ENCODE peak calls at places on chromosomes 6 and 20, in ten cellular contexts. Q is mesenchymal stem cell; E is PC-9; I is CD8-positive, alpha-beta memory T cell; T is naive thymus-derived CD4-positive, alpha-beta T cell; R is Peyer's patch; L is tibial artery; D is mesendoderm; S is heart left ventricle; M is H9. G is an unnamed sample.

GRCh38 chr6:47669684-47670515 is 28.5 kb upstream of the ADGRF4 start:
- DNase-seq in D (peak; percentile 95), M (no peak), Q (peak; percentile 94), R (no peak), T (no peak), S (no peak), E (no peak), L (no peak), I (no peak), G (no peak)

GRCh38 chr6:127950566-127951141 is 49.8 kb upstream of the THEMIS start:
- DNase-seq in M (no peak), T (no peak), I (no peak), L (no peak), D (no peak), R (no peak), S (no peak), E (no peak), Q (no peak), G (no peak)

GRCh38 chr20:44002861-44003260 is 88.2 kb downstream of the TOX2 start:
- DNase-seq in I (no peak), S (peak; percentile 1), T (no peak), M (no peak), D (no peak), Q (no peak), L (no peak), E (no peak), R (no peak), G (peak; percentile 57)

GRCh38 chr6:46626228-46626909 is 26.2 kb downstream of the CYP39A1 start:
- DNase-seq in T (no peak), M (no peak), Q (peak; percentile 44), L (no peak), S (no peak), D (peak; percentile 26), E (peak; percentile 61), R (no peak), I (no peak), G (no peak)

GRCh38 chr6:106192824-106193223 is 106.7 kb downstream of the PRDM1 start:
- DNase-seq in I (no peak), S (no peak), T (no peak), Q (peak; percentile 43), L (no peak), R (no peak), E (no peak), M (no peak), D (no peak), G (no peak)

GRCh38 chr20:53420061-53420460 is 173.6 kb downstream of the ZNF217 start:
- DNase-seq in R (no peak), T (no peak), Q (no peak), L (no peak), E (no peak), I (no peak), S (no peak), D (no peak), M (no peak), G (no peak)

GRCh38 chr6:16322666-16323312 is 84.4 kb downstream of the GMPR start:
- DNase-seq in D (peak; percentile 87), L (peak; percentile 85), E (no peak), T (peak; percentile 84), I (peak; percentile 69), Q (peak; percentile 97), M (peak; percentile 59), S (peak; percentile 77), R (peak; percentile 84), G (peak; percentile 86)

GRCh38 chr20:62824476-62825287 is 7.8 kb downstream of the COL9A3 start:
- DNase-seq in Q (no peak), D (peak; percentile 73), I (peak; percentile 27), E (no peak), S (peak; percentile 78), M (peak; percentile 75), L (no peak), T (peak; percentile 52), R (peak; percentile 87), G (no peak)

GRCh38 chr20:39823239-39823638 is 861.1 kb downstream of the DHX35 start:
- DNase-seq in I (no peak), S (no peak), M (no peak), L (no peak), E (no peak), Q (peak; percentile 72), D (no peak), T (no peak), R (no peak), G (no peak)

GRCh38 chr20:41058007-41058673 is 29.5 kb downstream of the TOP1 start:
- DNase-seq in E (no peak), I (no peak), D (peak; percentile 69), S (no peak), M (no peak), L (no peak), Q (peak; percentile 94), T (no peak), R (no peak), G (no peak)

GRCh38 chr6:106927531-106928398 is 46.8 kb downstream of the CD24 start:
- DNase-seq in T (no peak), R (no peak), I (no peak), D (peak; percentile 60), S (peak; percentile 21), L (no peak), E (no peak), Q (peak; percentile 52), M (peak; percentile 71), G (no peak)

GRCh38 chr20:9185511-9185910 is 116.6 kb downstream of the PLCB4 start:
- DNase-seq in I (no peak), T (no peak), R (no peak), Q (peak; percentile 73), E (no peak), M (no peak), D (peak; percentile 70), S (no peak), L (no peak), G (no peak)

GRCh38 chr20:47466193-47466592 is 35.5 kb upstream of the NCOA3 start:
- DNase-seq in E (no peak), R (no peak), S (no peak), I (no peak), T (no peak), Q (no peak), M (no peak), L (no peak), D (no peak), G (no peak)

GRCh38 chr20:63974402-63975200 is 4.8 kb downstream of the SAMD10 start:
- DNase-seq in T (no peak), R (peak; percentile 53), Q (no peak), D (no peak), E (peak; percentile 52), L (no peak), I (no peak), M (peak; percentile 23), S (peak; percentile 22), G (no peak)

GRCh38 chr6:32967151-32968091 is 973 bp upstream of the BRD2 start:
- DNase-seq in Q (peak; percentile 67), M (peak; percentile 65), T (no peak), L (no peak), E (peak; percentile 72), D (peak; percentile 94), S (no peak), I (no peak), R (peak; percentile 65), G (no peak)

DNA sequence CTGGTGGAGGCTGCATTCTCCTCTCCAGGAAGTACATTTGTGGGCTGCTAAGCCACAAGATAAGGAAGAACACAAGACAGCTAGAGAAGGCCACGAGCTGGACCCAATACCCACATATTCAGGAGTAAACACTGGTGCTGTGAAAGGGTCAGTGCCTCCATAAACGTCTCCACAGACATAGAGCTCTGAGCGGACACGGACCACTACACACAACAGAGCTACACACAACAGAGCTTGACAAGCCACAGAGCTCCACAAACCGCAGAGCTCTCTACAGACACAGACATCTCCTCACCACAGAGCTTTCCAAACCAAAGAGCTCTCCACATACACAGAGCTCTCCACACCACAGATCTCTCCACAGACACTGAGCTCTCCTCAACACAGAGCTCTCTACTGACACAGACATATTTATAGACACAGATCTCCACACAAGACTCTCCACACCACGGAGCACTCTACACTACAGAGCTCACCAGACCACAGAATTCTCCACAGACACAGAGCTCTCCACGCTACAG is 51.9 kb downstream of the ERMARD start:
- DNase-seq in I (no peak), D (no peak), S (no peak), M (no peak), L (no peak), Q (no peak), T (no peak), R (peak; percentile 45), E (no peak), G (no peak)
- H3K4me1 ChIP-seq in I (peaks cover 53% of the 10 kb centered on the region), D (peaks cover 3% of the 10 kb centered on the region), S (no peaks in the 10 kb centered on the region), M (no peaks in the 10 kb centered on the region), L (no peaks in the 10 kb centered on the region), Q (peaks cover 20% of the 10 kb centered on the region), T (peaks cover 25% of the 10 kb centered on the region), R (no peaks in the 10 kb centered on the region), E (no peaks in the 10 kb centered on the region), G (no peaks in the 10 kb centered on the region)

GRCh38 chr6:134177236-134177635 is 124.8 kb upstream of the SLC2A12 start:
- DNase-seq in S (no peak), D (no peak), Q (no peak), R (no peak), M (no peak), T (no peak), L (no peak), I (no peak), E (peak; percentile 32), G (no peak)

GRCh38 chr6:134176283-134176975 is 124.0 kb upstream of the SLC2A12 start:
- DNase-seq in D (peak; percentile 68), T (no peak), L (peak; percentile 83), R (peak; percentile 62), M (peak; percentile 67), Q (peak; percentile 65), S (peak; percentile 52), E (peak; percentile 31), I (no peak), G (peak; percentile 70)

GRCh38 chr6:134173936-134174789 is 121.7 kb upstream of the SLC2A12 start:
- DNase-seq in R (peak; percentile 95), Q (peak; percentile 90), E (peak; percentile 74), I (peak; percentile 81), S (peak; percentile 85), D (peak; percentile 88), T (peak; percentile 69), L (peak; percentile 88), M (peak; percentile 76), G (peak; percentile 91)

GRCh38 chr6:134174790-134175531 is 122.5 kb upstream of the SLC2A12 start:
- DNase-seq in E (peak; percentile 82), D (peak; percentile 95), Q (no peak), M (peak; percentile 89), L (peak; percentile 95), I (peak; percentile 88), S (peak; percentile 96), R (peak; percentile 97), T (peak; percentile 89), G (peak; percentile 94)

GRCh38 chr6:134175532-134176282 is 123.3 kb upstream of the SLC2A12 start:
- DNase-seq in E (peak; percentile 75), D (peak; percentile 81), L (peak; percentile 90), I (peak; percentile 5), R (peak; percentile 76), M (no peak), Q (peak; percentile 83), S (peak; percentile 83), T (no peak), G (peak; percentile 91)
- H3K27me3 ChIP-seq in E (no peaks in the 10 kb centered on the region), D (no peaks in the 10 kb centered on the region), L (no peaks in the 10 kb centered on the region), I (no peaks in the 10 kb centered on the region), R (no peaks in the 10 kb centered on the region), M (no peaks in the 10 kb centered on the region), Q (no peaks in the 10 kb centered on the region), S (no peaks in the 10 kb centered on the region), T (no peaks in the 10 kb centered on the region), G (no peaks in the 10 kb centered on the region)

GRCh38 chr6:37454420-37455125 is 21.6 kb downstream of the CMTR1 start:
- DNase-seq in S (no peak), R (no peak), I (no peak), Q (no peak), M (no peak), D (no peak), L (no peak), E (no peak), T (no peak), G (no peak)
- H3K27ac ChIP-seq in S (no peak overlapping the region), R (peak overlapping the region; percentile 36), I (no peak overlapping the region), Q (no peak overlapping the region), M (no peak overlapping the region), D (no peak overlapping the region), L (no peak overlapping the region), E (no peak overlapping the region), T (no peak overlapping the region), G (no peak overlapping the region)

GRCh38 chr6:111721677-111722219 is 116.1 kb upstream of the TRAF3IP2 start:
- DNase-seq in M (peak; percentile 52), R (peak; percentile 72), S (no peak), L (no peak), I (no peak), Q (no peak), T (no peak), E (no peak), D (peak; percentile 65), G (peak; percentile 59)
- H3K4me1 ChIP-seq in M (no peaks in the 10 kb centered on the region), R (no peaks in the 10 kb centered on the region), S (peaks cover 31% of the 10 kb centered on the region), L (peaks cover 8% of the 10 kb centered on the region), I (peaks cover 72% of the 10 kb centered on the region), Q (peaks cover 2% of the 10 kb centered on the region), T (peaks cover 49% of the 10 kb centered on the region), E (peaks cover 12% of the 10 kb centered on the region), D (peaks cover 7% of the 10 kb centered on the region), G (no peaks in the 10 kb centered on the region)

G was measured in right atrium auricular region.